ENCODE peak calls at places on chromosomes 1 and 21, in four cellular contexts. E is ACHN; B is NCI-H345; U is activated CD4-positive, CD25-positive, alpha-beta regulatory T cell treated with anti-CD3 and anti-CD28 coated beads, Interleukin-2, amount 50 U/mL, for 16 hours. P is an unnamed sample.

GRCh38 chr1:35945327-35945726 is 14.4 kb downstream of the AGO3 start:
- DNase-seq in E (no peak), U (no peak), B (no peak), P (no peak)

GRCh38 chr1:12515234-12515633 is 102.8 kb downstream of the DHRS3 start:
- DNase-seq in U (no peak), B (no peak), E (no peak), P (no peak)

GRCh38 chr1:202034683-202035462 is 24.5 kb downstream of the ELF3 start:
- DNase-seq in U (no peak), B (peak), E (peak), P (peak)

GRCh38 chr1:151990856-151991198 is 2.8 kb downstream of the S100A10 start:
- DNase-seq in B (peak), E (peak), U (no peak), P (no peak)

GRCh38 chr21:34840693-34841092 is 171.9 kb downstream of the CLIC6 start:
- DNase-seq in E (no peak), U (no peak), B (no peak), P (no peak)

GRCh38 chr1:5164155-5164554 is 509.7 kb downstream of the AJAP1 start:
- DNase-seq in B (no peak), U (no peak), E (no peak), P (no peak)

GRCh38 chr1:20729155-20729931 is 3.2 kb downstream of the SH2D5 start:
- DNase-seq in E (no peak), B (no peak), U (no peak), P (no peak)

GRCh38 chr1:172278478-172278877 is 142.0 kb upstream of the C1orf105 start:
- DNase-seq in E (no peak), B (no peak), U (no peak), P (no peak)

GRCh38 chr1:117627562-117628165 is 21.8 kb downstream of the TENT5C start:
- DNase-seq in U (no peak), E (no peak), B (peak), P (no peak)

GRCh38 chr1:243256590-243256989 is 749 bp downstream of the SDCCAG8 start:
- DNase-seq in E (no peak), U (no peak), B (no peak), P (no peak)

GRCh38 chr1:70485624-70486023 is 74.6 kb downstream of the CTH start:
- DNase-seq in U (no peak), E (no peak), B (no peak), P (no peak)

GRCh38 chr1:56326056-56326455 is 253.3 kb downstream of the PLPP3 start:
- DNase-seq in U (no peak), B (no peak), E (no peak), P (no peak)

GRCh38 chr1:51666463-51666862 is 49.6 kb downstream of the OSBPL9 start:
- DNase-seq in B (no peak), E (no peak), U (no peak), P (no peak)

GRCh38 chr1:219988387-219988786 is 57.9 kb downstream of the EPRS1 start:
- DNase-seq in E (no peak), B (no peak), U (no peak), P (no peak)

GRCh38 chr1:1278620-1279019 is 1.6 kb upstream of the SCNN1D start:
- DNase-seq in U (no peak), B (no peak), E (no peak), P (no peak)

GRCh38 chr21:28936721-28937120 is 56.0 kb downstream of the LTN1 start:
- DNase-seq in B (no peak), E (no peak), U (no peak), P (no peak)

GRCh38 chr1:37149296-37149695 is 115.0 kb upstream of the GRIK3 start:
- DNase-seq in E (no peak), U (no peak), B (no peak), P (peak)

GRCh38 chr21:31886896-31887595 is 14.2 kb downstream of the HUNK start:
- DNase-seq in B (no peak), E (no peak), U (no peak), P (no peak)

GRCh38 chr1:50658421-50659076 is 235.3 kb upstream of the DMRTA2 start:
- DNase-seq in U (no peak), B (no peak), E (no peak), P (no peak)

GRCh38 chr1:43143441-43143888 is 28.6 kb downstream of the EBNA1BP2 start:
- DNase-seq in E (peak), U (no peak), B (no peak), P (no peak)

GRCh38 chr1:212241445-212242287 is 43.5 kb upstream of the PPP2R5A start:
- DNase-seq in E (no peak), U (no peak), B (no peak), P (no peak)

GRCh38 chr1:33535334-33535733 is 62.9 kb downstream of the ZSCAN20 start:
- DNase-seq in U (no peak), E (no peak), B (no peak), P (no peak)

GRCh38 chr1:205241366-205242030 is 13.8 kb downstream of the TMCC2 start:
- DNase-seq in E (no peak), U (no peak), B (no peak), P (peak)

GRCh38 chr1:156676450-156676819 is 772 bp downstream of the NES start:
- DNase-seq in E (no peak), U (no peak), B (no peak), P (no peak)

GRCh38 chr1:59692591-59692990 is 122.2 kb upstream of the HOOK1 start:
- DNase-seq in B (peak), U (no peak), E (no peak), P (no peak)

GRCh38 chr1:97898948-97899347 is 21.9 kb downstream of the DPYD start:
- DNase-seq in E (no peak), U (no peak), B (no peak), P (no peak)

GRCh38 chr1:194176212-194176611 is 989.8 kb upstream of the B3GALT2 start:
- DNase-seq in U (no peak), B (no peak), E (no peak), P (no peak)

GRCh38 chr1:30742963-30743559 is 14.5 kb downstream of the LAPTM5 start:
- DNase-seq in U (no peak), B (no peak), E (no peak), P (no peak)

GRCh38 chr1:2314803-2315710 is 76.3 kb downstream of the MORN1 start:
- DNase-seq in B (peak), E (peak), U (peak), P (no peak)

GRCh38 chr1:203142684-203143408 is 15.3 kb downstream of the ADORA1 start:
- DNase-seq in E (no peak), B (peak), U (no peak), P (no peak)

GRCh38 chr1:54982739-54983138 is 2.3 kb downstream of the TMEM61 start:
- DNase-seq in E (no peak), U (no peak), B (peak), P (no peak)

GRCh38 chr1:182404764-182405163 is 4.3 kb upstream of the TEDDM1 start:
- DNase-seq in U (no peak), B (no peak), E (no peak), P (no peak)

GRCh38 chr1:78440381-78440793 is 50.4 kb upstream of the PTGFR start:
- DNase-seq in U (no peak), B (no peak), E (peak), P (no peak)

GRCh38 chr21:45048968-45049367 is 25.4 kb upstream of the ADARB1 start:
- DNase-seq in E (no peak), B (no peak), U (no peak), P (no peak)

GRCh38 chr1:12604114-12604874 is 13.7 kb downstream of the DHRS3 start:
- DNase-seq in U (peak), E (peak), B (no peak), P (no peak)

GRCh38 chr1:66168467-66168887 is 365.5 kb upstream of the SGIP1 start:
- DNase-seq in U (no peak), B (no peak), E (no peak), P (no peak)

GRCh38 chr1:242827538-242827937 is 303.0 kb upstream of the PLD5 start:
- DNase-seq in U (no peak), E (no peak), B (no peak), P (no peak)

GRCh38 chr1:12552111-12552888 is 65.7 kb downstream of the DHRS3 start:
- DNase-seq in U (no peak), E (no peak), B (no peak), P (peak)

GRCh38 chr1:169238506-169238905 is 129.1 kb downstream of the NME7 start:
- DNase-seq in B (no peak), U (no peak), E (no peak), P (no peak)

P was measured in cardiac septum.